ENCODE peak calls at places on chromosomes 16 and 17, in five cellular contexts. B is neural progenitor cell, R is ascending aorta, A is suprapubic skin, U is psoas muscle. J is an unnamed sample.

GRCh38 chr17:59786536-59787319 is 79.3 kb downstream of the VMP1 start:
- DNase-seq in B (peak; percentile 15), R (peak; percentile 88), A (peak; percentile 72), U (no peak), J (peak; percentile 78)

GRCh38 chr16:86668136-86668535 is 89.8 kb downstream of the FOXL1 start:
- DNase-seq in B (no peak), R (peak; percentile 64), A (no peak), U (no peak), J (no peak)

GRCh38 chr16:87072101-87072500 is 245.1 kb downstream of the C16orf95 start:
- DNase-seq in B (no peak), R (no peak), A (no peak), U (no peak), J (no peak)

GRCh38 chr17:1686086-1686485 is 1.4 kb upstream of the PRPF8 start:
- DNase-seq in B (no peak), R (no peak), A (no peak), U (no peak), J (no peak)

GRCh38 chr17:4565209-4566141 is 5.1 kb upstream of the GGT6 start:
- DNase-seq in B (peak; percentile 90), R (peak; percentile 81), A (no peak), U (peak; percentile 78), J (no peak)

GRCh38 chr17:57665128-57665527 is 80.0 kb downstream of the CCDC182 start:
- DNase-seq in B (peak; percentile 39), R (peak; percentile 11), A (no peak), U (no peak), J (no peak)

GRCh38 chr17:80622170-80622466 is 77.5 kb downstream of the RPTOR start:
- DNase-seq in B (no peak), R (no peak), A (no peak), U (no peak), J (no peak)

GRCh38 chr16:69077251-69077650 is 28.2 kb upstream of the HAS3 start:
- DNase-seq in B (no peak), R (no peak), A (no peak), U (no peak), J (no peak)

GRCh38 chr17:68403122-68403521 is 54.2 kb downstream of the WIPI1 start:
- DNase-seq in B (no peak), R (no peak), A (peak; percentile 53), U (no peak), J (no peak)

GRCh38 chr16:30368122-30368791 is 2.0 kb downstream of the TBC1D10B start:
- DNase-seq in B (no peak), R (no peak), A (peak; percentile 66), U (no peak), J (no peak)

GRCh38 chr17:50259484-50260324 is 14.6 kb upstream of the TMEM92 start:
- DNase-seq in B (no peak), R (peak; percentile 53), A (peak; percentile 64), U (no peak), J (no peak)

GRCh38 chr17:82003411-82004381 is 19.0 kb downstream of the CENPX start:
- DNase-seq in B (no peak), R (peak; percentile 97), A (peak; percentile 87), U (peak; percentile 89), J (peak; percentile 50)

GRCh38 chr17:15963670-15964110 is 18.8 kb downstream of the ADORA2B start:
- DNase-seq in B (no peak), R (no peak), A (no peak), U (no peak), J (no peak)

GRCh38 chr17:28497931-28498330 is 8.2 kb upstream of the FOXN1 start:
- DNase-seq in B (no peak), R (no peak), A (no peak), U (no peak), J (no peak)

GRCh38 chr17:4928881-4929280 is 3.2 kb upstream of the GP1BA start:
- DNase-seq in B (no peak), R (no peak), A (peak; percentile 38), U (no peak), J (no peak)

GRCh38 chr16:31134625-31135534 is 647 bp downstream of the PRSS8 start:
- DNase-seq in B (peak; percentile 80), R (no peak), A (no peak), U (no peak), J (no peak)

GRCh38 chr16:325375-326155 is 27.0 kb downstream of the AXIN1 start:
- DNase-seq in B (no peak), R (no peak), A (no peak), U (no peak), J (no peak)

GRCh38 chr16:333406-334094 is 19.0 kb downstream of the AXIN1 start:
- DNase-seq in B (no peak), R (no peak), A (no peak), U (no peak), J (no peak)

GRCh38 chr16:336269-336668 is 16.3 kb downstream of the AXIN1 start:
- DNase-seq in B (no peak), R (no peak), A (no peak), U (no peak), J (no peak)

DNA sequence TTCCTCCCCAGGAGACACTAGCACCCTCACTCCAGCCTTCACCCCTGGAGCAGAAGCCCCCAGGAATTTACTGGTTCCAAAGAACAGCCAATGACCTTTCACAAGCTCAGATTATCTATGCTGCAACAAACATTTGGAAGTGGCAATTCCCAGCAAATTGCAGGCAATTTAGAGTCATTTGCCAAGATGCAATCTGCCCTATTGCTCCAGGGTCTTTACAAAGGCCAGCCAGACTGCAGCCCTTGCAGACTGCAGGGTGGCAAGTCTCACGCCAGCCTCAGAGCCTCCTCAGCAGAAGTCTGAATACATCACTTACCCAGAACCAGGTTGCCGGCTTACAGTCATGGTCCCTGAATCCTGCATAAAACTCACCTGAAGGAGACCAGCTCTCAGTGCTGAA is 21.8 kb downstream of the AXIN1 start:
- DNase-seq in B (no peak), R (no peak), A (no peak), U (no peak), J (no peak)
- H3K4me1 ChIP-seq in B (peaks cover 3% of the 10 kb centered on the region), R (no peaks in the 10 kb centered on the region), A (peaks cover 25% of the 10 kb centered on the region), U (peaks cover 13% of the 10 kb centered on the region), J (peaks cover 28% of the 10 kb centered on the region)

GRCh38 chr16:4091638-4092037 is 24.6 kb downstream of the ADCY9 start:
- DNase-seq in B (no peak), R (no peak), A (peak; percentile 34), U (peak; percentile 73), J (no peak)

GRCh38 chr16:4090476-4090875 is 25.8 kb downstream of the ADCY9 start:
- DNase-seq in B (no peak), R (peak; percentile 84), A (peak; percentile 61), U (no peak), J (peak; percentile 30)

GRCh38 chr16:4093495-4094137 is 22.6 kb downstream of the ADCY9 start:
- DNase-seq in B (no peak), R (peak; percentile 87), A (peak; percentile 55), U (peak; percentile 70), J (no peak)

GRCh38 chr16:4094138-4094773 is 22.0 kb downstream of the ADCY9 start:
- DNase-seq in B (peak; percentile 18), R (peak; percentile 43), A (peak; percentile 37), U (no peak), J (no peak)

DNA sequence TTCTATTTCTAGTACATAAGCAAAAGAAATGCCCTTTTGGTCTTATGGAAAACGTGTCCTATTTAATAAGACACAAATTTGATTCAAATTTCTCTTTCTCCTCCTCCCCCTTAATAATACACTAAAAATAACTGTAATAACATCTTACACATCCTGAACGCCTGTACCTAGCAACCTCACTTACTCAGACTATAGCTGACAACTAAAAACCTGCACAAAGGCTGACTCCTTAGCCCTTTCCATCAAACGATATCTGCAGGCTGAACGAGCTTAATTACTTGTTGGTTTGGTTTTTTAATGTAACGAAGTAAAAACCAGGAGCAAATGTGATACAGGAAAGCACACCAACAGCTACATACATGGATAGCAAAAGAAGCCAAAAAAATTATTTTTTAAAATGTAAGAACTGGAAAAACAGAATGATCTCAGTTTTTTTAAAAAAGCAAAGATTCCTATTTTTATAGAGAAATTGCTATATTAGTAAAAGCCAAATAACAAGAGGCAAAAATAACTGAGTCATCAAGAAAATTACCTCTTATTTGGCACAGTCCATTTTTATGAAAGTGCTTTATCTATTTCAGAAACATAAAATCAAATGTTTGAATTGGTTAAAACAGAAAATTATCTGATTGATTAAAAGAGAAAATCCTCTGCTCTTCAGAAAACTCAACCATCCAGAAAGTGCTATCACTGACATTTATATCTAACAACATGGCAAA is 23.5 kb downstream of the ADCY9 start:
- DNase-seq in B (no peak), R (no peak), A (peak; percentile 2), U (no peak), J (no peak)
- H3K4me1 ChIP-seq in B (peaks cover 19% of the 10 kb centered on the region), R (peaks cover 22% of the 10 kb centered on the region), A (peaks cover 38% of the 10 kb centered on the region), U (peaks cover 72% of the 10 kb centered on the region), J (peaks cover 75% of the 10 kb centered on the region)

GRCh38 chr16:11213373-11213772 is 42.6 kb downstream of the SOCS1 start:
- DNase-seq in B (no peak), R (no peak), A (no peak), U (peak; percentile 49), J (no peak)

GRCh38 chr16:11211061-11211976 is 44.7 kb downstream of the SOCS1 start:
- DNase-seq in B (no peak), R (no peak), A (no peak), U (peak; percentile 53), J (no peak)

GRCh38 chr16:11213799-11214198 is 42.2 kb downstream of the SOCS1 start:
- DNase-seq in B (no peak), R (no peak), A (no peak), U (no peak), J (no peak)

GRCh38 chr16:11212819-11213196 is 43.2 kb downstream of the SOCS1 start:
- DNase-seq in B (no peak), R (no peak), A (no peak), U (peak; percentile 61), J (no peak)

DNA sequence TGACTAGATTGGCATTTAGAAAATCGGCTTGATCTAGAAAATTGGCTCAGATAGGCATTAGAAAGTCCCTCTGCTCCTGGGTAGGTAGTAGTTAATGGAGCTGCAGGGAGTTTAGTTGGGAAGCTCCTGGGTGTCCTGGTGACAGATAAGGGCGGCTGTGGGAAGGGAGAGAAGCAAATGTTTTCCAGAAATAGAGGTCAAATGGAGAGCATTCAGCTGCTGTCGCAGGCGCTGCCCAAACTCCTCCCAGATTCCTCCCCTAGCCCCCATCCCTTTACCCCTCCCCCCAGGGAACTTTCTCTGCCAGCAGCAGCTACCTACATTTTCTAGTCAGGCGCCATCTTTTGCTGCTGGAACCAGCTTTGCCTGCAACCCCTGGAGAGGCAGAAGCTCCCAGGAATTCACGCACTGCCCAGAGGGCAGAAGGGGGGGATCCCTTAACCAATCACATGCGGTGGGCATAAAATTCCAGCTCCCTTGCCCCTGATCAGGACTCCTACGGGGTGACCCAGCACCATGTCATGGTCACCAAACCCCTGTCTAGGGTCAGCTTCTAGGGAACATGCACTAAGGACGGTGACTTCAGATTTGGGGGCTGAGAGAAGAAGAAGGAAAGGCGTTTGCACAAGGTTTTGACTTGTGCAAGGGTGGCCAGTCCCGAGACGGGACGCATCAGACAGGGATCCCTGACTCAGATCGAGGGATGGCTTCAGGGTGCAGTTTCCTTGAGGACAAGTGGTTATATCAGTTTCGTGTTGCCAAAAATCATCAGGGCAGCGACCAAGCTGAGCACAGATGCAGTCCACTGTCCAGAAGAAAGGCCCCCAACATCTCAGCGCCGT is 43.8 kb downstream of the SOCS1 start:
- DNase-seq in B (no peak), R (no peak), A (no peak), U (no peak), J (no peak)
- H3K4me1 ChIP-seq in B (no peaks in the 10 kb centered on the region), R (no peaks in the 10 kb centered on the region), A (peaks cover 3% of the 10 kb centered on the region), U (no peaks in the 10 kb centered on the region), J (no peaks in the 10 kb centered on the region)

DNA sequence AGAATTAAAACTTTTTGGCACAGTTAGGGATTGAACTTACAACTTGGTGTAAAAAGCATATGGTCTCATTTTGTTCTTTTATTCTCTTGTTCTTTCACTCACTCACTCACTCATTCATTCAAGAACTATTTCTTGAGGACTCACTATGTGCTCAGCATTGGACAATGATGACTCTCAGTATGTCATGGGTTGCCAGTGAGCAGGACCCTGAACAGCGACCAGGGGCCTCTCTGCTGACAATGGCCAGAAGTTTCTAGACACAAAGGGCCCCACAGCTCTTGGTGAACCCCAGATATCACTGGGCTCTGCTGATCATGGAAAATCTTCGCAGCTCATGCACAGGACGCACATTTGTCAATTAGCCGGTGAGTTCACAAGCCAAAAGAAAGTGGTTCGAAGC is 32.4 kb upstream of the TNRC6C start:
- DNase-seq in B (no peak), R (no peak), A (no peak), U (no peak), J (no peak)
- H3K4me1 ChIP-seq in B (peaks cover 50% of the 10 kb centered on the region), R (no peaks in the 10 kb centered on the region), A (peaks cover 4% of the 10 kb centered on the region), U (no peaks in the 10 kb centered on the region), J (peaks cover 6% of the 10 kb centered on the region)

J was measured in tibial nerve.